ENCODE peak calls at places on chromosomes 11 and 22, in ten cellular contexts. W, V, F, S, G, B, U, K, Y and L are unnamed samples.

GRCh38 chr11:12845739-12846358 is 163.3 kb upstream of the RASSF10 start:
- DNase-seq in W (no peak), V (no peak), F (no peak), S (peak), G (peak), B (peak), U (no peak), K (no peak), Y (peak), L (peak)

GRCh38 chr11:111777094-111778046 is 11.2 kb upstream of the PPP2R1B start:
- DNase-seq in W (peak), V (no peak), F (no peak), S (no peak), G (no peak), B (no peak), U (peak), K (no peak), Y (peak), L (no peak)

GRCh38 chr11:65915821-65916251 is 3.0 kb downstream of the C11orf68 start:
- DNase-seq in W (peak), V (peak), F (no peak), S (peak), G (peak), B (peak), U (no peak), K (peak), Y (no peak), L (peak)

GRCh38 chr11:9047986-9048522 is 43.3 kb downstream of the SCUBE2 start:
- DNase-seq in W (no peak), V (no peak), F (no peak), S (no peak), G (peak), B (no peak), U (no peak), K (no peak), Y (no peak), L (no peak)

GRCh38 chr11:3002346-3002745 is 10.2 kb upstream of the NAP1L4 start:
- DNase-seq in W (no peak), V (no peak), F (no peak), S (peak), G (no peak), B (no peak), U (no peak), K (no peak), Y (no peak), L (no peak)

GRCh38 chr11:77503006-77503405 is 29.1 kb upstream of the PAK1 start:
- DNase-seq in W (no peak), V (no peak), F (no peak), S (no peak), G (no peak), B (no peak), U (no peak), K (no peak), Y (peak), L (no peak)

GRCh38 chr11:18699848-18700261 is 1.3 kb downstream of the TMEM86A start:
- DNase-seq in W (no peak), V (peak), F (no peak), S (no peak), G (peak), B (no peak), U (no peak), K (no peak), Y (no peak), L (no peak)

GRCh38 chr22:20567371-20567847 is 60.0 kb downstream of the MED15 start:
- DNase-seq in W (no peak), V (no peak), F (no peak), S (no peak), G (no peak), B (no peak), U (no peak), K (no peak), Y (no peak), L (no peak)

GRCh38 chr22:46025973-46026906 is 49.3 kb upstream of the WNT7B start:
- DNase-seq in W (no peak), V (peak), F (no peak), S (no peak), G (peak), B (no peak), U (no peak), K (peak), Y (peak), L (no peak)

GRCh38 chr11:123125169-123125568 is 63.2 kb upstream of the HSPA8 start:
- DNase-seq in W (no peak), V (no peak), F (no peak), S (no peak), G (no peak), B (no peak), U (no peak), K (no peak), Y (no peak), L (no peak)

GRCh38 chr11:68002943-68003845 is 703 bp downstream of the UNC93B1 start:
- DNase-seq in W (no peak), V (peak), F (peak), S (peak), G (no peak), B (peak), U (no peak), K (no peak), Y (peak), L (peak)
- H3K27ac ChIP-seq in W (peak), V (peak), F (no peak), S (peak), G (peak), B (peak), U (peak), K (peak), Y (no peak), L (peak)

GRCh38 chr11:79080506-79080905 is 360.3 kb downstream of the TENM4 start:
- DNase-seq in W (no peak), V (no peak), F (no peak), S (no peak), G (no peak), B (no peak), U (no peak), K (no peak), Y (no peak), L (no peak)

GRCh38 chr11:79078999-79079398 is 361.8 kb downstream of the TENM4 start:
- DNase-seq in W (no peak), V (no peak), F (no peak), S (no peak), G (no peak), B (no peak), U (no peak), K (no peak), Y (peak), L (no peak)

GRCh38 chr11:79077684-79078379 is 363.0 kb downstream of the TENM4 start:
- DNase-seq in W (no peak), V (no peak), F (no peak), S (no peak), G (no peak), B (no peak), U (no peak), K (no peak), Y (peak), L (no peak)

GRCh38 chr11:79074547-79074946 is 366.3 kb downstream of the TENM4 start:
- DNase-seq in W (no peak), V (no peak), F (no peak), S (no peak), G (no peak), B (no peak), U (no peak), K (no peak), Y (no peak), L (no peak)

GRCh38 chr11:79076526-79077115 is 364.2 kb downstream of the TENM4 start:
- DNase-seq in W (peak), V (no peak), F (no peak), S (peak), G (no peak), B (no peak), U (no peak), K (peak), Y (peak), L (peak)
- TF ChIP-seq EP300 in W (no peak), V (no peak), F (no peak), S (no peak), G (no peak), B (no peak), U (no peak), K (no peak), Y (no peak), L (no peak)

GRCh38 chr22:49927483-49928184 is 9.2 kb downstream of the CRELD2 start:
- DNase-seq in W (no peak), V (no peak), F (no peak), S (no peak), G (no peak), B (peak), U (no peak), K (no peak), Y (no peak), L (no peak)
- H3K27ac ChIP-seq in W (no peak), V (no peak), F (no peak), S (no peak), G (no peak), B (no peak), U (no peak), K (no peak), Y (no peak), L (no peak)

GRCh38 chr22:43000441-43001175 is 14.3 kb downstream of the PACSIN2 start:
- DNase-seq in W (no peak), V (no peak), F (no peak), S (no peak), G (peak), B (no peak), U (no peak), K (no peak), Y (no peak), L (no peak)
- TF ChIP-seq EP300 in W (no peak), V (no peak), F (no peak), S (no peak), G (no peak), B (no peak), U (no peak), K (no peak), Y (no peak), L (no peak)

GRCh38 chr11:60193687-60194433 is 11.0 kb upstream of the MS4A6A start:
- DNase-seq in W (peak), V (peak), F (peak), S (peak), G (no peak), B (no peak), U (peak), K (peak), Y (peak), L (peak)
- H3K27ac ChIP-seq in W (no peak), V (no peak), F (no peak), S (peak), G (no peak), B (no peak), U (peak), K (no peak), Y (no peak), L (peak)

DNA sequence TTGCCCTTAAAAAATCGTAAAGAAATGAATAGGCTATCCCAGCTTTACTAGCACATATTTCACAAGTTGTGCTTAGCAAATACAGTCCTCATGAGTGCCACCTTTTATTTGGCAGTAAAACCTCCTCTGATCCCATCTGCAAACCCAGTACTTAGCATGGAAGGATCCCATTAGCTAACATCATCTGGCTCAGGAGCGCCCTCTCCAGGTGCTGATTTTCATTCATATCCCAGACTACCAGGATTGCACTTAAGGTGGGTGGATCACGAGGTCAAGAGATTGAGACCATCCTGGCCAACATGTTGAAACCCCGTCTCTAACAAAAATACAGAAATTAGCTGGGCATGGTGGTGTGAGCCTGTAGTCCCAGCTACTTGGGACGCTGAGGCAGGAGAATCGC is 76.1 kb upstream of the PAX6 start:
- DNase-seq in W (no peak), V (no peak), F (peak), S (no peak), G (no peak), B (no peak), U (no peak), K (no peak), Y (peak), L (no peak)
- TF ChIP-seq EP300 in W (no peak), V (no peak), F (no peak), S (no peak), G (no peak), B (no peak), U (no peak), K (no peak), Y (no peak), L (no peak)

GRCh38 chr11:44761546-44761961 is 34.8 kb downstream of the TSPAN18 start:
- DNase-seq in W (no peak), V (no peak), F (peak), S (no peak), G (peak), B (no peak), U (no peak), K (no peak), Y (no peak), L (no peak)

GRCh38 chr11:44759743-44760476 is 33.1 kb downstream of the TSPAN18 start:
- DNase-seq in W (no peak), V (no peak), F (peak), S (no peak), G (peak), B (no peak), U (no peak), K (no peak), Y (no peak), L (no peak)

GRCh38 chr11:44758996-44759395 is 32.2 kb downstream of the TSPAN18 start:
- DNase-seq in W (no peak), V (no peak), F (peak), S (no peak), G (peak), B (no peak), U (no peak), K (no peak), Y (no peak), L (no peak)

GRCh38 chr11:44760917-44761545 is 34.3 kb downstream of the TSPAN18 start:
- DNase-seq in W (peak), V (peak), F (peak), S (peak), G (peak), B (no peak), U (no peak), K (no peak), Y (peak), L (no peak)

GRCh38 chr11:44760477-44760872 is 33.7 kb downstream of the TSPAN18 start:
- DNase-seq in W (no peak), V (no peak), F (no peak), S (no peak), G (peak), B (no peak), U (no peak), K (no peak), Y (no peak), L (no peak)
- H3K27ac ChIP-seq in W (peak), V (no peak), F (no peak), S (peak), G (peak), B (no peak), U (no peak), K (peak), Y (peak), L (peak)

GRCh38 chr11:134229131-134229790 is 4.8 kb downstream of the VPS26B start:
- DNase-seq in W (no peak), V (no peak), F (no peak), S (no peak), G (no peak), B (no peak), U (no peak), K (no peak), Y (no peak), L (no peak)

GRCh38 chr11:134226806-134227325 is 2.4 kb downstream of the VPS26B start:
- DNase-seq in W (no peak), V (no peak), F (no peak), S (no peak), G (no peak), B (no peak), U (no peak), K (no peak), Y (no peak), L (no peak)

GRCh38 chr11:134231958-134232674 is 7.6 kb downstream of the VPS26B start:
- DNase-seq in W (no peak), V (no peak), F (no peak), S (no peak), G (no peak), B (no peak), U (no peak), K (no peak), Y (peak), L (no peak)

GRCh38 chr11:134230339-134230738 is 5.9 kb downstream of the VPS26B start:
- DNase-seq in W (no peak), V (no peak), F (no peak), S (no peak), G (no peak), B (no peak), U (no peak), K (no peak), Y (no peak), L (no peak)

DNA sequence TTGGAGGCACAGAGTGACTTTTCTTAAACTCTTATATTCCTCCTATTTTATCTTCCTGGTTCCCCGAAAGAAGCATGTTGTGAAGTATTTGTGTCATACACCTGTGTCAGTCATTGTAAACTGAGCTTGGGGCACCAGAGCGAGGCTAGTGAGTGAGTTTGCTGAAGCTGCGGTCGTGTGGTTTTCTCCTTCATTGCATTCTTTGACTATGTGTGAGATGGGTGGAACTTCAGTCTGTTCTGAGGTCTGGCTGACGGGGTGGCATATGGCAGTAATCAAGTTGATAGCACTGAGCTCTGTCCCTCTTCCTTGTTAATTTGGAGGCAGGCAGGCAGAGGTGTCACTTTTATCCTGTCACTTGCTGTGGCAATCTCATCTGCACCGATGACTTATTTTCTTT is 4.2 kb downstream of the VPS26B start:
- DNase-seq in W (no peak), V (no peak), F (no peak), S (no peak), G (no peak), B (no peak), U (peak), K (no peak), Y (no peak), L (no peak)
- TF ChIP-seq EP300 in W (no peak), V (no peak), F (no peak), S (no peak), G (no peak), B (no peak), U (peak), K (no peak), Y (no peak), L (no peak)

GRCh38 chr11:67404515-67405195 is 772 bp downstream of the TBC1D10C start:
- DNase-seq in W (no peak), V (no peak), F (no peak), S (no peak), G (no peak), B (peak), U (no peak), K (no peak), Y (no peak), L (no peak)

GRCh38 chr11:67406420-67406968 is 2.6 kb downstream of the TBC1D10C start:
- DNase-seq in W (no peak), V (no peak), F (no peak), S (no peak), G (no peak), B (peak), U (no peak), K (no peak), Y (no peak), L (no peak)

GRCh38 chr11:67406969-67407699 is 3.3 kb downstream of the TBC1D10C start:
- DNase-seq in W (no peak), V (no peak), F (no peak), S (no peak), G (no peak), B (peak), U (no peak), K (no peak), Y (peak), L (no peak)

GRCh38 chr11:67405196-67405567 is 1.3 kb downstream of the TBC1D10C start:
- DNase-seq in W (no peak), V (no peak), F (no peak), S (no peak), G (no peak), B (peak), U (no peak), K (no peak), Y (no peak), L (no peak)

DNA sequence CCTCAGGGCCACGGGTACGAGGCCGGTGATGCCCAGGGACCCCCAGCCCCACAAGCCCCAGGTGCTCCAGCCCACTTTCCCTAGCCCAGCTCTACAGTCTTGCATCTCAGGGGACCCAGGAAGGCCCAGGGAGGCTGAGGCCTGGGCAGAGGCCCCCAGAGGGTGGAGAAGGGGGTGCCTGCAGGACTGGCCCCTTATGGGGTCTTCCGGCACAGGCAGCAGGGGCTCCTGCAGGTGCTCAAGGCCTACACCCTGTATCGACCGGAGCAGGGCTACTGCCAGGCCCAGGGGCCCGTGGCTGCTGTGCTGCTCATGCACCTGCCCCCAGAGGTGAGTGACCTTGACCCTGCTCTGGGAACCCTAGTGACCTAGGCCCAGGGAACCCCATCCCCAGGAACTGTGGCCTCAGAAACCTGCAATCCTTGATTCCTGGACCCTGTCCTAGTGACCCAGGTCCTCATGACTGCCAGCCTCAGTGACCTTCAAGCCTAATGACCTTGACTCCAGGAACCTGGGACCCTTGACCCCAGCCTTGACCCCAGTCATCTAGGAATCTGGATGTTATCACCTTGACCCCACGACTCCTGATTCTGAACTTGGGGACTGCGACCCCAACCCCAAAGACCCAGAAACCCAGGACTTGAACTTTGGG is 1.9 kb downstream of the TBC1D10C start:
- DNase-seq in W (no peak), V (no peak), F (no peak), S (no peak), G (no peak), B (peak), U (no peak), K (no peak), Y (no peak), L (no peak)
- H3K27ac ChIP-seq in W (no peak), V (no peak), F (no peak), S (peak), G (no peak), B (no peak), U (peak), K (no peak), Y (no peak), L (no peak)